ENCODE peak calls at places on chromosome 10, in nine cellular contexts. I, P, A, W, Q, X, E, Z and G are unnamed samples.

GRCh38 chr10:110803239-110803593 is 68.5 kb upstream of the PDCD4 start:
- DNase-seq in I (no peak), P (no peak), A (no peak), W (no peak), Q (no peak), X (no peak), E (no peak), Z (no peak), G (no peak)

GRCh38 chr10:127463548-127463947 is 85.6 kb upstream of the NPS start:
- DNase-seq in I (no peak), P (no peak), A (no peak), W (no peak), Q (no peak), X (no peak), E (no peak), Z (no peak), G (no peak)

GRCh38 chr10:78931333-78932083 is 137.3 kb upstream of the ZMIZ1 start:
- DNase-seq in I (no peak), P (peak; percentile 80), A (peak; percentile 69), W (peak; percentile 53), Q (peak; percentile 96), X (peak; percentile 63), E (peak; percentile 87), Z (peak; percentile 97), G (peak; percentile 97)

GRCh38 chr10:121574519-121575170 is 23.6 kb downstream of the FGFR2 start:
- DNase-seq in I (peak; percentile 79), P (no peak), A (no peak), W (no peak), Q (no peak), X (no peak), E (no peak), Z (no peak), G (no peak)

GRCh38 chr10:71396084-71396713 is 521 bp upstream of the CDH23 start:
- DNase-seq in I (no peak), P (peak; percentile 19), A (peak; percentile 3), W (no peak), Q (peak; percentile 11), X (no peak), E (no peak), Z (peak; percentile 19), G (peak; percentile 49)

GRCh38 chr10:76127984-76128589 is 696.7 kb downstream of the LRMDA start:
- DNase-seq in I (no peak), P (no peak), A (peak; percentile 69), W (no peak), Q (no peak), X (no peak), E (no peak), Z (no peak), G (no peak)

GRCh38 chr10:106560925-106561640 is 603.4 kb downstream of the SORCS1 start:
- DNase-seq in I (peak; percentile 79), P (peak; percentile 84), A (peak; percentile 80), W (no peak), Q (peak; percentile 84), X (no peak), E (peak; percentile 53), Z (peak; percentile 83), G (peak; percentile 92)

GRCh38 chr10:16854623-16855022 is 37.4 kb upstream of the RSU1 start:
- DNase-seq in I (peak; percentile 70), P (peak; percentile 33), A (peak; percentile 33), W (no peak), Q (no peak), X (no peak), E (peak; percentile 25), Z (peak; percentile 63), G (peak; percentile 39)

GRCh38 chr10:97333351-97333600 is 1.3 kb downstream of the FRAT2 start:
- DNase-seq in I (no peak), P (peak; percentile 56), A (peak; percentile 51), W (no peak), Q (peak; percentile 54), X (peak; percentile 15), E (no peak), Z (peak; percentile 66), G (peak; percentile 58)

GRCh38 chr10:50577681-50578350 is 45.9 kb downstream of the SGMS1 start:
- DNase-seq in I (peak; percentile 62), P (peak; percentile 74), A (peak; percentile 71), W (no peak), Q (peak; percentile 65), X (no peak), E (peak; percentile 86), Z (peak; percentile 53), G (peak; percentile 70)

GRCh38 chr10:110392121-110392859 is 87.6 kb upstream of the SMNDC1 start:
- DNase-seq in I (no peak), P (no peak), A (no peak), W (no peak), Q (no peak), X (no peak), E (no peak), Z (no peak), G (no peak)

GRCh38 chr10:110511734-110512449 is 14.2 kb downstream of the DUSP5 start:
- DNase-seq in I (peak; percentile 68), P (peak; percentile 86), A (peak; percentile 80), W (no peak), Q (peak; percentile 19), X (no peak), E (no peak), Z (no peak), G (peak; percentile 36)

GRCh38 chr10:18472977-18473376 is 178.4 kb downstream of the NSUN6 start:
- DNase-seq in I (no peak), P (no peak), A (no peak), W (no peak), Q (no peak), X (no peak), E (no peak), Z (no peak), G (no peak)

GRCh38 chr10:72794260-72794659 is 99.3 kb upstream of the OIT3 start:
- DNase-seq in I (peak; percentile 20), P (peak; percentile 32), A (peak; percentile 44), W (no peak), Q (peak; percentile 26), X (no peak), E (no peak), Z (peak; percentile 61), G (peak; percentile 32)

GRCh38 chr10:17206210-17206709 is 4.8 kb upstream of the TRDMT1 start:
- DNase-seq in I (peak; percentile 93), P (peak; percentile 55), A (peak; percentile 67), W (no peak), Q (peak; percentile 73), X (no peak), E (peak; percentile 92), Z (peak; percentile 93), G (peak; percentile 56)

GRCh38 chr10:62614389-62615157 is 189.9 kb upstream of the ADO start:
- DNase-seq in I (peak; percentile 95), P (peak; percentile 35), A (no peak), W (no peak), Q (peak; percentile 29), X (no peak), E (peak; percentile 48), Z (peak; percentile 64), G (no peak)

GRCh38 chr10:4243651-4244050 is 458.6 kb upstream of the KLF6 start:
- DNase-seq in I (peak; percentile 97), P (peak; percentile 98), A (peak; percentile 99), W (peak; percentile 96), Q (peak; percentile 100), X (peak; percentile 97), E (peak; percentile 98), Z (peak; percentile 96), G (peak; percentile 100)

GRCh38 chr10:34780818-34781380 is 34.2 kb downstream of the PARD3 start:
- DNase-seq in I (no peak), P (peak; percentile 73), A (peak; percentile 72), W (no peak), Q (peak; percentile 76), X (no peak), E (peak; percentile 40), Z (peak; percentile 56), G (peak; percentile 71)

GRCh38 chr10:76786673-76787072 is 850.9 kb downstream of the KCNMA1 start:
- DNase-seq in I (no peak), P (no peak), A (no peak), W (no peak), Q (no peak), X (no peak), E (no peak), Z (peak; percentile 6), G (no peak)

GRCh38 chr10:95513941-95514392 is 47.2 kb downstream of the SORBS1 start:
- DNase-seq in I (peak; percentile 79), P (peak; percentile 69), A (peak; percentile 59), W (peak; percentile 79), Q (peak; percentile 68), X (no peak), E (no peak), Z (peak; percentile 42), G (peak; percentile 31)

GRCh38 chr10:77636967-77637473 is 588 bp downstream of the KCNMA1 start:
- DNase-seq in I (no peak), P (no peak), A (no peak), W (no peak), Q (no peak), X (no peak), E (no peak), Z (peak; percentile 50), G (no peak)

GRCh38 chr10:29132821-29133156 is 156.1 kb upstream of the LYZL1 start:
- DNase-seq in I (no peak), P (no peak), A (no peak), W (no peak), Q (no peak), X (no peak), E (no peak), Z (no peak), G (no peak)
- TF ChIP-seq CTCF in I (no peak), P (no peak), A (no peak), W (no peak), Q (no peak), X (no peak), E (no peak), Z (no peak), G (no peak)

GRCh38 chr10:14624600-14624999 is 150.1 kb downstream of the FAM107B start:
- DNase-seq in I (no peak), P (no peak), A (no peak), W (no peak), Q (no peak), X (no peak), E (no peak), Z (no peak), G (no peak)
- H3K4me3 ChIP-seq in I (no peak overlapping the region), P (no peak overlapping the region), A (no peak overlapping the region), W (no peak overlapping the region), Q (no peak overlapping the region), X (no peak overlapping the region), E (no peak overlapping the region), Z (no peak overlapping the region), G (no peak overlapping the region)

DNA sequence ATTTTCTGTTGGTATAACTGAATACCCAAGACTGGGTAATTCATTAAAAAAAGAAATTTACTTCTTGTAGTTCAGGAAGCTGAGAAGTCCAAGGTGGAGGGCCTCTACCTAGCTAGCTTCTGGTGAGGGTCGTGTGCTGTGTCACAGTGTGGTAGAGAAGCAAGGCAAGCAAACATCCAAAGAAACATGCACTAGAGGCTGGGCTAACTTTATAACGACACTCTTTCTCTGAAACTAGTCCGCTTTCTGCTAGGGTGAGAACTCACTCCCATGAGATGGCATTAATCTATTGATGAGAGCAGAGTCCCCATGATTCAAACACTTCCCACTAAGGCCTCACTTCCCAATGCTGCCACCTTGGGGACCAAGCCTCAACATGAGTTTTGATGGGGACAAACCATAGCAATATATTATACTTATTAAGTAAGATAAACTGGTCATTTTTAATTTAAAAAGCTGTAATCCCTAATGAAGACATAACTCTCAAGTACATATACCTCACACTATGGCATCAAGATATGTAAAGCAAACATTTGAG is 50.8 kb downstream of the PHYHIPL start:
- DNase-seq in I (no peak), P (no peak), A (no peak), W (no peak), Q (no peak), X (no peak), E (no peak), Z (no peak), G (no peak)
- TF ChIP-seq CTCF in I (no peak), P (no peak), A (no peak), W (no peak), Q (no peak), X (no peak), E (peak; percentile 28), Z (peak; percentile 3), G (no peak)

GRCh38 chr10:119655566-119656001 is 4.4 kb downstream of the BAG3 start:
- DNase-seq in I (peak; percentile 66), P (peak; percentile 85), A (peak; percentile 83), W (no peak), Q (peak; percentile 86), X (peak; percentile 30), E (peak; percentile 84), Z (peak; percentile 90), G (peak; percentile 84)
- H3K4me3 ChIP-seq in I (no peak overlapping the region), P (peak overlapping the region; percentile 97), A (peak overlapping the region; percentile 77), W (no peak overlapping the region), Q (peak overlapping the region; percentile 10), X (peak overlapping the region; percentile 46), E (peak overlapping the region; percentile 26), Z (peak overlapping the region; percentile 94), G (peak overlapping the region; percentile 96)